ENCODE peak calls at places on chromosomes 2 and 18, in four cellular contexts. F is mesendoderm, S is H1, I is IMR-90. B is an unnamed sample.
A peak's percentile ranks its signal among the peaks of the same experiment; 100 is the strongest.

GRCh38 chr2:27420996-27421395 is 7.4 kb upstream of the NRBP1 start:
- DNase-seq in F (no peak), S (no peak), I (no peak), B (no peak)

GRCh38 chr2:12106440-12107080 is 360.1 kb downstream of the LPIN1 start:
- DNase-seq in F (no peak), S (no peak), I (peak; percentile 99), B (no peak)

GRCh38 chr18:80154293-80154692 is 45.2 kb downstream of the ADNP2 start:
- DNase-seq in F (peak; percentile 66), S (no peak), I (peak; percentile 11), B (peak; percentile 50)

GRCh38 chr2:30737326-30737610 is 70.0 kb downstream of the CAPN13 start:
- DNase-seq in F (no peak), S (no peak), I (no peak), B (no peak)

GRCh38 chr2:236061497-236061896 is 106.7 kb downstream of the GBX2 start:
- DNase-seq in F (no peak), S (no peak), I (no peak), B (no peak)

GRCh38 chr18:46325836-46326235 is 221.7 kb downstream of the HAUS1 start:
- DNase-seq in F (no peak), S (no peak), I (no peak), B (no peak)

GRCh38 chr18:449374-449773 is 51.1 kb downstream of the COLEC12 start:
- DNase-seq in F (no peak), S (no peak), I (no peak), B (peak; percentile 53)

GRCh38 chr2:120937736-120938131 is 202.1 kb downstream of the GLI2 start:
- DNase-seq in F (no peak), S (no peak), I (peak; percentile 77), B (no peak)

GRCh38 chr18:58247363-58247834 is 203.4 kb downstream of the NEDD4L start:
- DNase-seq in F (peak; percentile 67), S (peak; percentile 63), I (peak; percentile 11), B (peak; percentile 45)

GRCh38 chr2:44061469-44061868 is 65.7 kb upstream of the LRPPRC start:
- DNase-seq in F (no peak), S (no peak), I (no peak), B (no peak)

GRCh38 chr2:179304424-179304823 is 39.8 kb upstream of the SESTD1 start:
- DNase-seq in F (no peak), S (no peak), I (no peak), B (no peak)

GRCh38 chr2:80420530-80421208 is 116.1 kb upstream of the LRRTM1 start:
- DNase-seq in F (no peak), S (no peak), I (no peak), B (no peak)
- H3K56ac ChIP-seq in F (no peak overlapping the region), S (no peak overlapping the region), I (no peak overlapping the region), B (no peak overlapping the region)

GRCh38 chr2:66579494-66579893 is 144.6 kb downstream of the MEIS1 start:
- DNase-seq in F (no peak), S (no peak), I (no peak), B (no peak)

GRCh38 chr2:66582975-66583842 is 148.3 kb downstream of the MEIS1 start:
- DNase-seq in F (peak; percentile 10), S (peak; percentile 52), I (peak; percentile 55), B (peak; percentile 40)

GRCh38 chr2:66582364-66582974 is 147.5 kb downstream of the MEIS1 start:
- DNase-seq in F (no peak), S (no peak), I (peak; percentile 44), B (no peak)

GRCh38 chr2:66580343-66580954 is 145.5 kb downstream of the MEIS1 start:
- DNase-seq in F (no peak), S (no peak), I (no peak), B (no peak)

GRCh38 chr2:66581461-66582363 is 146.8 kb downstream of the MEIS1 start:
- DNase-seq in F (peak; percentile 64), S (peak; percentile 70), I (peak; percentile 63), B (peak; percentile 63)
- H3K56ac ChIP-seq in F (peak overlapping the region; percentile 70), S (no peak overlapping the region), I (peak overlapping the region; percentile 93), B (no peak overlapping the region)

DNA sequence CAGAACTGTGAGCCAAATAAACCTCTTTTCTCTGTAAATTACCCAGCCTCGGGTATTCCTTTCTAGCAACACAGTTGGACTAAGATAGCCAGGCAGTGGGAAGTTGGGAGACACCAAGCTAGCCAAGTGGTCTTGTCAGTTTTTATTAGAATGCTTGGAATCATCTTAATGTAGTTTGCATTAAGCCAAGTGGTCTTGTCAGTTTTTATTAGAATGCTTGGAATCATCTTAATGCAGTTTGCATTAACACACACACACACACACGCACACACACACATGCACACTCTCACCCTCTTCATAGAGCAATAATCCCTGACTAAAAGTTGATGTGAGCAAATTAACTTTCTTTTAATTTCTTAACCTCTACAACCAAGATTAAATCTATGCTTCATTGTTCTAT is 151.5 kb downstream of the VAPA start:
- DNase-seq in F (no peak), S (no peak), I (no peak), B (no peak)
- H3K56ac ChIP-seq in F (no peak overlapping the region), S (no peak overlapping the region), I (no peak overlapping the region), B (no peak overlapping the region)

GRCh38 chr2:158725496-158725895 is 69.6 kb upstream of the DAPL1 start:
- DNase-seq in F (no peak), S (no peak), I (no peak), B (no peak)
- H3K56ac ChIP-seq in F (no peak overlapping the region), S (no peak overlapping the region), I (no peak overlapping the region), B (no peak overlapping the region)

B was measured in H9.